ENCODE peak calls at places on chromosome X, in seven cellular contexts. O, S, C, L, N, Z and E are unnamed samples.
A peak's percentile ranks its signal among the peaks of the same experiment; 100 is the strongest.

GRCh38 chrX:94633237-94633636 is 959.2 kb downstream of the FAM133A start:
- DNase-seq in O (no peak), S (no peak), C (no peak), L (no peak), N (no peak), Z (no peak), E (no peak)

GRCh38 chrX:136200466-136200865 is 50.7 kb downstream of the MAP7D3 start:
- DNase-seq in O (peak; percentile 44), S (no peak), C (peak; percentile 68), L (no peak), N (peak; percentile 42), Z (peak; percentile 53), E (no peak)

GRCh38 chrX:107537815-107538214 is 88.4 kb downstream of the FRMPD3 start:
- DNase-seq in O (peak; percentile 61), S (no peak), C (no peak), L (peak; percentile 22), N (peak; percentile 13), Z (peak; percentile 21), E (no peak)

GRCh38 chrX:151973851-151974335 is 583 bp downstream of the GABRE start:
- DNase-seq in O (peak; percentile 37), S (peak; percentile 21), C (peak; percentile 71), L (no peak), N (peak; percentile 15), Z (no peak), E (no peak)

GRCh38 chrX:14616301-14616700 is 87.0 kb downstream of the GLRA2 start:
- DNase-seq in O (peak; percentile 3), S (no peak), C (no peak), L (no peak), N (no peak), Z (no peak), E (no peak)

GRCh38 chrX:21905209-21905735 is 35.2 kb upstream of the SMS start:
- DNase-seq in O (no peak), S (no peak), C (no peak), L (no peak), N (no peak), Z (no peak), E (no peak)

GRCh38 chrX:431032-431431 is 44.3 kb upstream of the PPP2R3B start:
- DNase-seq in O (no peak), S (no peak), C (no peak), L (no peak), N (no peak), Z (no peak), E (no peak)

GRCh38 chrX:131723646-131724045 is 179.8 kb downstream of the OR13H1 start:
- DNase-seq in O (no peak), S (no peak), C (no peak), L (no peak), N (no peak), Z (no peak), E (no peak)

GRCh38 chrX:10239611-10240064 is 82.9 kb downstream of the CLCN4 start:
- DNase-seq in O (peak; percentile 42), S (no peak), C (no peak), L (no peak), N (no peak), Z (no peak), E (peak; percentile 28)

GRCh38 chrX:118989886-118990285 is 15.5 kb downstream of the LONRF3 start:
- DNase-seq in O (no peak), S (no peak), C (no peak), L (no peak), N (no peak), Z (no peak), E (no peak)

DNA sequence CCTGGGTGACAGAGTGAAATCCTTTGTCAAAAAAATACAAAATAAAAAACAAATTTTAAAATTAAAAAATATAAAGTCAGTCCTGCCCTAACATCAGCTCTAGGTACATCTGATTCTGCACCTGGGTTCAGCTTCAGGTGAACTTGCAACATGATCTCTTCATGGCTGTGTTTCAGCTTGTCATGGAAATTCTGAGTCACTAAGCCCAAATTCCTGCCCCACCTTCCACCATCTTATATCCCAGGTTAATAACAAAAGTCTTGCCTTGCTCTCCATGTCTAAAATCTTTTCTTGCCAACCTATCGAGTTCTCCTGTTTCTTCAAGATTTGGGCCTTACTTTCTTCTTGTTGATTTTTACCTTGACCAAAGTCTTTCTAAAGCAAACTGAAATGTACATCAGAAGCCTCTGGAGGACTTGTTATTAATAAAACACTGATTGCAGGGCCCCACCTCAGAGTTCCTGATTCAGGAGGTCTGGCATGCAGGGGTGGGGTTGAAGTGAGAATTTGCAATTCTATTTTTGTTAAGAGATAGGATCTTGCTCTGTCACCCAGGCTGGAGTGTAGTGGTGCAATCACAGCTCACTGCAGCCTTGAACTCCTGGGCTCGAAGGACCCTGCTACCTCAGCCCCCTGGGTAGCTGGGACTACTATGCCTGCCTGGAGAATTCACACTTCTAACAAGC is 125.8 kb upstream of the VCX3A start:
- DNase-seq in O (no peak), S (no peak), C (no peak), L (no peak), N (peak; percentile 0), Z (no peak), E (no peak)
- TF ChIP-seq CTCF in O (no peak), S (no peak), C (no peak), L (no peak), N (no peak), Z (no peak), E (no peak)

GRCh38 chrX:38799995-38800394 is 1.3 kb upstream of the MID1IP1 start:
- DNase-seq in O (no peak), S (no peak), C (no peak), L (no peak), N (no peak), Z (no peak), E (no peak)
- TF ChIP-seq CTCF in O (no peak), S (no peak), C (no peak), L (no peak), N (no peak), Z (peak; percentile 13), E (no peak)

DNA sequence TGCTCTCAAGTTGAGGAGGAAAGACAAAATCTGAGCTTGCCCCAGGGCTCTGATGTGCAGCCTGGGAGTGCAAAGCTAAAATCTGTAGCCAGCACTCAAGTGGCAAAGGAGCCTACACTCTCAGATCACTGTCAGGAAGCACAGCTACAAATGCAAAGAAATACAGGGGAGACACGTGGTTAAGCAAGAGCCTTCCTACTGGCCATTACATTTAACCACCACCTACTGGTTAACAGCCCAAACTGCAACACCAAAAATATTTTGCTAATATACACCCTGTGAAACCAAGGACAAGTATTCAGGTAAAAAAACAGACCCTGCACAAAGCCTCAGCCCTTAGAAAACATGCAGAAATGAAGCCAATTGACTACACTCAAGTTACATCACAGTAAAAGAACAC is 170.4 kb upstream of the FGF16 start:
- DNase-seq in O (no peak), S (no peak), C (no peak), L (no peak), N (no peak), Z (no peak), E (no peak)
- TF ChIP-seq CTCF in O (no peak), S (no peak), C (no peak), L (no peak), N (no peak), Z (no peak), E (no peak)

DNA sequence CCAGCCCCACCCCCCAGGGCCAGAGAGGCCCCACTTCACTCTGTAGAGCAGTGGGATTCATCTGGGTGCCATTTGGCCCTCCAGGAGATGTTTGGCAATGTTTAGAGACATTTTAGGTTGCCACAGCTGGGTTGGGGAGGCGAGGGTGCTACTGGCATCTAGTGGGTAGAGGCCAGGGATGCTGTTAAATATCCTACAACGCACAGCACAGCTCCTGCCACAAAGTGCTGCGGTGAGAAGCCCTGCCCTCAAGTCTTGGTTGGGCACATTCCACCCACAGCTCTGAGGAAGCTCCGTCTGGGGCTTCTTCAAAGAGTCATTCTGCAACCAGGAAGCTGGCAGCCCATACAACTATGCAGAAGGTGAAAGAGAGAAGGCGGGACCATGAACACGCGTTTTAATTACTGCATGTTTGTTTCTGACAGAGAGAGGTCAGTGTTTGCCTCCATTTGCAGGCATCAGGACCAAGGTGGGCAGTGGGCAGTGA is 48.1 kb upstream of the FAM9C start:
- DNase-seq in O (no peak), S (no peak), C (no peak), L (no peak), N (no peak), Z (no peak), E (no peak)
- TF ChIP-seq CTCF in O (no peak), S (no peak), C (no peak), L (peak; percentile 13), N (no peak), Z (no peak), E (no peak)

GRCh38 chrX:11663875-11664210 is 1.9 kb downstream of the ARHGAP6 start:
- DNase-seq in O (no peak), S (no peak), C (no peak), L (no peak), N (no peak), Z (no peak), E (no peak)
- TF ChIP-seq CTCF in O (no peak), S (no peak), C (no peak), L (no peak), N (no peak), Z (no peak), E (no peak)

GRCh38 chrX:47313056-47313455 is 57.3 kb upstream of the ZNF157 start:
- DNase-seq in O (peak; percentile 9), S (peak; percentile 5), C (no peak), L (peak; percentile 47), N (no peak), Z (no peak), E (no peak)

GRCh38 chrX:47316276-47317025 is 53.9 kb upstream of the ZNF157 start:
- DNase-seq in O (peak; percentile 18), S (no peak), C (no peak), L (no peak), N (no peak), Z (no peak), E (no peak)

DNA sequence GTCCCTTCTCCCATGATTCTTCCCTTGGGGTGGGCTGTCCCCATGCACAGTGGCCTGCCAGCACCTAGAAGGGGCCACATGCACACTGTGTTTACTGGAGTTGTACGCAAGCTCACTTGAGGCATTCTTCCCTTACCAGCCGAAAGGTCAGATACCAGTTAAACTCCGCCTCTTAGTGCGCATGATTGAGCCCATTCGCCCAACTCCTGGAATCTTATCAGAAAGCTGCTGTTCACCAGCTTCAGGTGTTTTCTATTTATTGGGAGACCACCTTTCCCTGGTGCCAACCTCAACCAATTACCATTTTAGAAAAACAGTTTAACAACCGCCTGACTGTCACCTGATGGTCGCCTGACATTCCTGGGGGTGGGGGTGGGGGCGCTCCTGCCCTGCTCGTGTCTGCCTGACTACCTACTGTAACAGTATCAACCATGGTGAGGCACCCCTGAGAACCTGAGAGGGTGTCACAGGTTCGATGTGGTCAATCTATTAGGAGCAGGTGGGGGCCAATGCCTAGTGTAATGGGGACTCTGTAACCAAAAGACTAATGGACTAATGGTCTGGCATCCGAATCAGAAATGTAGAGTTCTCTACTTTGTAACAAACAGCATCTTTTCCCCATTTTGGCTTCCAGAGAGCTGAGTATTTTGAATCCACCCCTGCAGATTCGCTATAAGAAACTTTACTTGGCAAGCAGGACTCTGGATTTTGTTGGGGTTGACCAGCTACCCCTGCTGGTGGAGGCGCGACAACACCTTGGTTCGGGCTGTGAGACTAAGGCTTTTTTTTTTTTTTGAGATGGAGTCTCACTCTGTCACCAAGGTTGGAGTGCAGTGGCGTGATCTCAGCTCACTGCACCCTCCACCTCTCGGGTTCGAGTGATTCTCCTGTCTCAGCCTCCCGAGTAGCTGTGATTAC is 58.3 kb upstream of the ZNF157 start:
- DNase-seq in O (peak; percentile 82), S (peak; percentile 7), C (no peak), L (no peak), N (peak; percentile 35), Z (peak; percentile 30), E (peak; percentile 37)
- TF ChIP-seq CTCF in O (peak; percentile 76), S (no peak), C (peak; percentile 18), L (peak; percentile 52), N (no peak), Z (peak; percentile 48), E (peak; percentile 63)